ENCODE peak calls at places on chromosome 13, in seven cellular contexts. J is BE2C, V is neural progenitor cell, H is mesendoderm, X is mammary epithelial cell, A is ovary, K is IMR-90. B is an unnamed sample.

GRCh38 chr13:112572408-112572807 is 15.5 kb downstream of the TUBGCP3 start:
- DNase-seq in J (no peak), V (no peak), H (no peak), X (no peak), A (no peak), K (peak), B (no peak)

GRCh38 chr13:29566864-29567263 is 28.6 kb downstream of the SLC7A1 start:
- DNase-seq in J (no peak), V (no peak), H (no peak), X (no peak), A (no peak), K (no peak), B (no peak)

GRCh38 chr13:101127741-101128353 is 288.5 kb downstream of the NALCN start:
- DNase-seq in J (peak), V (peak), H (peak), X (peak), A (no peak), K (peak), B (no peak)

GRCh38 chr13:50691176-50691681 is 152.3 kb downstream of the DLEU7 start:
- DNase-seq in J (no peak), V (no peak), H (no peak), X (no peak), A (no peak), K (no peak), B (no peak)

GRCh38 chr13:84744203-84744602 is 861.9 kb upstream of the SLITRK1 start:
- DNase-seq in J (no peak), V (no peak), H (no peak), X (no peak), A (no peak), K (no peak), B (no peak)

GRCh38 chr13:57063007-57063406 is 77.7 kb upstream of the PRR20A start:
- DNase-seq in J (no peak), V (peak), H (peak), X (no peak), A (no peak), K (no peak), B (no peak)

GRCh38 chr13:71880753-71881541 is 13.9 kb upstream of the DACH1 start:
- DNase-seq in J (no peak), V (no peak), H (peak), X (peak), A (no peak), K (no peak), B (no peak)

GRCh38 chr13:24502567-24503375 is 9.8 kb downstream of the PARP4 start:
- DNase-seq in J (no peak), V (peak), H (peak), X (peak), A (no peak), K (peak), B (no peak)

GRCh38 chr13:112784811-112785418 is 95.1 kb downstream of the ATP11A start:
- DNase-seq in J (no peak), V (no peak), H (no peak), X (no peak), A (no peak), K (no peak), B (no peak)

GRCh38 chr13:29888306-29888705 is 37.9 kb upstream of the UBL3 start:
- DNase-seq in J (no peak), V (no peak), H (no peak), X (peak), A (no peak), K (peak), B (no peak)

GRCh38 chr13:44768233-44768632 is 192.1 kb upstream of the TSC22D1 start:
- DNase-seq in J (no peak), V (no peak), H (no peak), X (no peak), A (no peak), K (no peak), B (no peak)

GRCh38 chr13:55728229-55728628 is 1412.5 kb upstream of the PRR20A start:
- DNase-seq in J (no peak), V (no peak), H (no peak), X (no peak), A (no peak), K (no peak), B (no peak)

GRCh38 chr13:97344250-97345175 is 89.5 kb upstream of the RAP2A start:
- DNase-seq in J (peak), V (peak), H (peak), X (peak), A (peak), K (peak), B (no peak)

GRCh38 chr13:33787051-33787591 is 30.8 kb upstream of the RFC3 start:
- DNase-seq in J (peak), V (no peak), H (no peak), X (peak), A (no peak), K (no peak), B (no peak)

GRCh38 chr13:43687038-43687437 is 99.7 kb downstream of the ENOX1 start:
- DNase-seq in J (no peak), V (no peak), H (no peak), X (no peak), A (no peak), K (no peak), B (no peak)

GRCh38 chr13:97107815-97108534 is 113.7 kb upstream of the OXGR1 start:
- DNase-seq in J (peak), V (no peak), H (no peak), X (no peak), A (no peak), K (peak), B (no peak)

GRCh38 chr13:103299079-103299478 is 232.9 kb upstream of the SLC10A2 start:
- DNase-seq in J (peak), V (peak), H (peak), X (no peak), A (no peak), K (no peak), B (no peak)

GRCh38 chr13:46555722-46556121 is 2.8 kb downstream of the LRCH1 start:
- DNase-seq in J (no peak), V (no peak), H (no peak), X (no peak), A (no peak), K (no peak), B (no peak)

GRCh38 chr13:71056581-71056980 is 810.4 kb downstream of the DACH1 start:
- DNase-seq in J (no peak), V (no peak), H (peak), X (no peak), A (no peak), K (no peak), B (no peak)

GRCh38 chr13:96822900-96823299 is 171.4 kb downstream of the OXGR1 start:
- DNase-seq in J (peak), V (peak), H (peak), X (peak), A (no peak), K (no peak), B (no peak)

GRCh38 chr13:77306458-77306857 is 20.4 kb downstream of the MYCBP2 start:
- DNase-seq in J (no peak), V (no peak), H (peak), X (no peak), A (no peak), K (no peak), B (no peak)

GRCh38 chr13:21501709-21502108 is 42.6 kb upstream of the ZDHHC20 start:
- DNase-seq in J (no peak), V (peak), H (peak), X (no peak), A (no peak), K (no peak), B (no peak)

GRCh38 chr13:35684432-35684831 is 207.9 kb upstream of the MAB21L1 start:
- DNase-seq in J (no peak), V (no peak), H (no peak), X (no peak), A (no peak), K (no peak), B (no peak)

GRCh38 chr13:110661256-110661655 is 44.7 kb downstream of the CARS2 start:
- DNase-seq in J (no peak), V (no peak), H (no peak), X (no peak), A (no peak), K (no peak), B (no peak)

GRCh38 chr13:105984236-105984635 is 551.2 kb downstream of the EFNB2 start:
- DNase-seq in J (no peak), V (no peak), H (no peak), X (peak), A (no peak), K (no peak), B (no peak)

GRCh38 chr13:110047511-110047910 is 259.4 kb downstream of the COL4A1 start:
- DNase-seq in J (no peak), V (no peak), H (no peak), X (no peak), A (peak), K (peak), B (no peak)

GRCh38 chr13:26914624-26915023 is 154.0 kb upstream of the GPR12 start:
- DNase-seq in J (no peak), V (no peak), H (no peak), X (peak), A (no peak), K (no peak), B (no peak)

GRCh38 chr13:110259651-110260050 is 47.3 kb downstream of the COL4A1 start:
- DNase-seq in J (no peak), V (no peak), H (no peak), X (no peak), A (no peak), K (no peak), B (no peak)

GRCh38 chr13:98459171-98459681 is 117.7 kb downstream of the STK24 start:
- DNase-seq in J (no peak), V (no peak), H (no peak), X (no peak), A (no peak), K (no peak), B (no peak)

GRCh38 chr13:49066856-49067255 is 91.1 kb downstream of the FNDC3A start:
- DNase-seq in J (no peak), V (no peak), H (no peak), X (no peak), A (no peak), K (no peak), B (no peak)

GRCh38 chr13:49071341-49071937 is 95.7 kb downstream of the FNDC3A start:
- DNase-seq in J (no peak), V (no peak), H (no peak), X (no peak), A (no peak), K (peak), B (peak)
- H3K4me3 ChIP-seq in J (no peak), V (no peak), H (no peak), X (no peak), A (no peak), K (no peak), B (no peak)

GRCh38 chr13:59409211-59409610 is 754.5 kb downstream of the DIAPH3 start:
- DNase-seq in J (no peak), V (peak), H (peak), X (no peak), A (peak), K (peak), B (no peak)

GRCh38 chr13:59409651-59410200 is 754.0 kb downstream of the DIAPH3 start:
- DNase-seq in J (no peak), V (peak), H (peak), X (no peak), A (no peak), K (no peak), B (no peak)

GRCh38 chr13:59413121-59413520 is 750.6 kb downstream of the DIAPH3 start:
- DNase-seq in J (no peak), V (no peak), H (no peak), X (no peak), A (no peak), K (no peak), B (no peak)

DNA sequence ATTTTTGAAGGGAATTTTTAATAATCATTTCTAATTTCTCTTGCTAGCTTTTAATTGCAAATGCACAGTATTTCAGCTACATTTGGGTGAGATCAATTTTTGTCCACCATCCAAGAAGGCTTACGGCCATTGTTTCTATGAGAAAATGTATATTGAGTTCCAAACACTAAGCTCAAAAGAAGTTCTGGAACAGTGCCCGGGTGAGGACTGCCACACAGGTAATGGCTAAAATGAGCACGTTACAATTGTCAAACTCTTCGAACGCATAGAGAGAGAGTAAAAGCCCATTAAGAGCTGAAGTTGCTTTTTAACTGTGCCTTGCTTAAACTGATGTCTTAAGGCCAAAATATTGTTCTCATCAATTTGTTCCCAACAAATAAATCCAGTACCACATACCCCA is 755.0 kb downstream of the DIAPH3 start:
- DNase-seq in J (no peak), V (no peak), H (no peak), X (no peak), A (no peak), K (no peak), B (no peak)
- H3K4me3 ChIP-seq in J (no peak), V (no peak), H (no peak), X (no peak), A (no peak), K (no peak), B (no peak)

GRCh38 chr13:74064805-74065204 is 69.4 kb downstream of the KLF12 start:
- DNase-seq in J (no peak), V (no peak), H (no peak), X (no peak), A (no peak), K (peak), B (no peak)

GRCh38 chr13:74066937-74067336 is 67.3 kb downstream of the KLF12 start:
- DNase-seq in J (no peak), V (no peak), H (no peak), X (no peak), A (no peak), K (peak), B (no peak)

GRCh38 chr13:74062933-74063332 is 71.3 kb downstream of the KLF12 start:
- DNase-seq in J (no peak), V (no peak), H (no peak), X (no peak), A (peak), K (peak), B (no peak)

GRCh38 chr13:74063533-74064100 is 70.6 kb downstream of the KLF12 start:
- DNase-seq in J (no peak), V (no peak), H (no peak), X (no peak), A (no peak), K (no peak), B (no peak)

DNA sequence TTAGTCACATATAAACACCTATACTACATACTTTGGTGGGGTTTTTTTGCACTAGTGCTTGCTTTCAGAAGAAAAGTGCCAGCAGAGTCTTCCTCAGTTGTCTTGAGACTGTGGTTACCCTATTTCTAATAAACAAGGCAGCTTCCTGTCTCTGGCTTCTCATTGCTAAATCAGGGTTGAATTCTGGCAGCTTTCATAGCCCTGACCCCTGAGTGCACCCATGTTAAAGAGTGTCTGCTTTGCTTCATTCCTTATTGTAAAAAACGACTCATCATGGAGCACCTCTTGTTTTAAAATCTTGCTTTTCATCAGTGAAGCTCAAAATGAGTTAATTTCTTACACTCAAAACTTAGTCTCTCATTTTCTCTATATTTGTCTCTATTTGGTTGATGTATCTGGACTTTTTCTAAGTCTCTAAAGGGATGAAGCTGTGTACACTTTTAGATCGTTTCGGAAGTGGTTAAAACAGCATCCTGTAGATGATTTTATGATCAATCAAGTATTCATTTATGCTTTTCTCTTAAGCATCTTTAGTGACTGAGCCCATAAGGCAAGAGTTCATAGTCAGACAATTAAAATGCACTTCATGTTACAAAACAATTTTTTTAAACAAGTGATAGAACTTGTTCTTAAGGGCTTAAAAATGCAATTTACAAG is 72.1 kb downstream of the KLF12 start:
- DNase-seq in J (no peak), V (no peak), H (no peak), X (no peak), A (peak), K (peak), B (peak)
- H3K4me3 ChIP-seq in J (no peak), V (no peak), H (no peak), X (no peak), A (no peak), K (no peak), B (no peak)

GRCh38 chr13:40979232-40979631 is 39.9 kb downstream of the ELF1 start:
- DNase-seq in J (no peak), V (no peak), H (no peak), X (no peak), A (no peak), K (no peak), B (no peak)

GRCh38 chr13:40981361-40981760 is 37.8 kb downstream of the ELF1 start:
- DNase-seq in J (no peak), V (no peak), H (no peak), X (no peak), A (no peak), K (no peak), B (no peak)

GRCh38 chr13:40981949-40982348 is 37.2 kb downstream of the ELF1 start:
- DNase-seq in J (no peak), V (no peak), H (no peak), X (no peak), A (no peak), K (no peak), B (no peak)

GRCh38 chr13:40982772-40983171 is 36.3 kb downstream of the ELF1 start:
- DNase-seq in J (no peak), V (no peak), H (peak), X (peak), A (peak), K (peak), B (no peak)

DNA sequence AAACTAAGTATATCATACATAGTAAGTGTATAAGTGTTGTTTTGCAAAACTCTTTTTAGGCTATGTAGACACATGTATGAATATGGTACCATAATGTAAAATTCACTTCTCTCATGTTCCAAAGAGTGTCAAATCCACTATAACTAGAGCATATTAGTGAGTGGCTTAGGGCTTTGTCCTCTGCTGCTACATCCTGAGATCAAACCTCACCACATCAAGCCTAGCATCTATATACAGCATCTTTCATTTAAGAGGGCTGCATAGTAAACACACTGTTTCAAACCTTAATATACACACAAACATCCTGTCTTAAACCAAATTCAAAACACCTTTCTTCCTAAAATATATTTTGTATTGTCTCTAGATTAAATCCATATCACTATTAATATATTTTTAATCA is 38.6 kb downstream of the ELF1 start:
- DNase-seq in J (no peak), V (no peak), H (no peak), X (no peak), A (no peak), K (no peak), B (no peak)
- H3K4me3 ChIP-seq in J (no peak), V (no peak), H (no peak), X (no peak), A (no peak), K (no peak), B (no peak)